ENCODE peak calls at places on chromosomes 16 and 17, in six cellular contexts. One of them, this sample, is unnamed.

GRCh38 chr16:2468725-2469398 is 2.2 kb upstream of the NTN3 start:
- DNase-seq in right atrium auricular region: no peak
- DNase-seq in cardiac muscle cell: no peak
- DNase-seq in CD8-positive, alpha-beta T cell: peak
- DNase-seq in ovary: peak
- DNase-seq in GM23338: peak
- DNase-seq in this sample: no peak

GRCh38 chr16:10965440-10966039 is 21.2 kb downstream of the CLEC16A start:
- DNase-seq in right atrium auricular region: no peak
- DNase-seq in cardiac muscle cell: no peak
- DNase-seq in CD8-positive, alpha-beta T cell: no peak
- DNase-seq in ovary: no peak
- DNase-seq in GM23338: no peak
- DNase-seq in this sample: no peak

GRCh38 chr16:28087675-28088285 is 24.3 kb upstream of the GSG1L start:
- DNase-seq in right atrium auricular region: no peak
- DNase-seq in cardiac muscle cell: no peak
- DNase-seq in CD8-positive, alpha-beta T cell: no peak
- DNase-seq in ovary: no peak
- DNase-seq in GM23338: peak
- DNase-seq in this sample: no peak

GRCh38 chr17:81135503-81136283 is 29.6 kb upstream of the PVALEF start:
- DNase-seq in right atrium auricular region: no peak
- DNase-seq in cardiac muscle cell: no peak
- DNase-seq in CD8-positive, alpha-beta T cell: no peak
- DNase-seq in ovary: no peak
- DNase-seq in GM23338: no peak
- DNase-seq in this sample: peak

GRCh38 chr17:16935241-16935663 is 36.7 kb downstream of the TNFRSF13B start:
- DNase-seq in right atrium auricular region: no peak
- DNase-seq in cardiac muscle cell: no peak
- DNase-seq in CD8-positive, alpha-beta T cell: no peak
- DNase-seq in ovary: no peak
- DNase-seq in GM23338: no peak
- DNase-seq in this sample: no peak

GRCh38 chr16:82834156-82834758 is 207.5 kb downstream of the CDH13 start:
- DNase-seq in right atrium auricular region: no peak
- DNase-seq in cardiac muscle cell: no peak
- DNase-seq in CD8-positive, alpha-beta T cell: no peak
- DNase-seq in ovary: no peak
- DNase-seq in GM23338: peak
- DNase-seq in this sample: no peak

GRCh38 chr16:56277040-56277439 is 85.8 kb downstream of the GNAO1 start:
- DNase-seq in right atrium auricular region: no peak
- DNase-seq in cardiac muscle cell: peak
- DNase-seq in CD8-positive, alpha-beta T cell: no peak
- DNase-seq in ovary: no peak
- DNase-seq in GM23338: peak
- DNase-seq in this sample: no peak

GRCh38 chr17:79837888-79838540 is 1.2 kb downstream of the CBX4 start:
- DNase-seq in right atrium auricular region: no peak
- DNase-seq in cardiac muscle cell: no peak
- DNase-seq in CD8-positive, alpha-beta T cell: peak
- DNase-seq in ovary: peak
- DNase-seq in GM23338: no peak
- DNase-seq in this sample: no peak

GRCh38 chr17:17495448-17496188 is 577 bp downstream of the RASD1 start:
- DNase-seq in right atrium auricular region: peak
- DNase-seq in cardiac muscle cell: peak
- DNase-seq in CD8-positive, alpha-beta T cell: peak
- DNase-seq in ovary: no peak
- DNase-seq in GM23338: peak
- DNase-seq in this sample: no peak

GRCh38 chr17:30363715-30364202 is 15.0 kb upstream of the CPD start:
- DNase-seq in right atrium auricular region: no peak
- DNase-seq in cardiac muscle cell: no peak
- DNase-seq in CD8-positive, alpha-beta T cell: peak
- DNase-seq in ovary: no peak
- DNase-seq in GM23338: no peak
- DNase-seq in this sample: no peak

GRCh38 chr17:14373587-14374259 is 72.8 kb downstream of the HS3ST3B1 start:
- DNase-seq in right atrium auricular region: no peak
- DNase-seq in cardiac muscle cell: no peak
- DNase-seq in CD8-positive, alpha-beta T cell: no peak
- DNase-seq in ovary: no peak
- DNase-seq in GM23338: no peak
- DNase-seq in this sample: no peak

GRCh38 chr16:55239723-55240122 is 84.3 kb upstream of the IRX6 start:
- DNase-seq in right atrium auricular region: no peak
- DNase-seq in cardiac muscle cell: no peak
- DNase-seq in CD8-positive, alpha-beta T cell: no peak
- DNase-seq in ovary: no peak
- DNase-seq in GM23338: no peak
- DNase-seq in this sample: no peak

GRCh38 chr17:17179371-17179827 is 26.7 kb downstream of the PLD6 start:
- DNase-seq in right atrium auricular region: no peak
- DNase-seq in cardiac muscle cell: no peak
- DNase-seq in CD8-positive, alpha-beta T cell: no peak
- DNase-seq in ovary: no peak
- DNase-seq in GM23338: no peak
- DNase-seq in this sample: no peak

GRCh38 chr16:66905633-66906539 is 12.8 kb downstream of the CDH16 start:
- DNase-seq in right atrium auricular region: no peak
- DNase-seq in cardiac muscle cell: peak
- DNase-seq in CD8-positive, alpha-beta T cell: peak
- DNase-seq in ovary: peak
- DNase-seq in GM23338: peak
- DNase-seq in this sample: no peak

GRCh38 chr17:15231851-15232516 is 33.1 kb downstream of the PMP22 start:
- DNase-seq in right atrium auricular region: no peak
- DNase-seq in cardiac muscle cell: peak
- DNase-seq in CD8-positive, alpha-beta T cell: no peak
- DNase-seq in ovary: no peak
- DNase-seq in GM23338: no peak
- DNase-seq in this sample: peak

GRCh38 chr16:87570938-87571867 is 31.1 kb upstream of the JPH3 start:
- DNase-seq in right atrium auricular region: peak
- DNase-seq in cardiac muscle cell: peak
- DNase-seq in CD8-positive, alpha-beta T cell: no peak
- DNase-seq in ovary: peak
- DNase-seq in GM23338: peak
- DNase-seq in this sample: no peak

GRCh38 chr17:68255731-68256538 is 8.1 kb downstream of the AMZ2 start:
- DNase-seq in right atrium auricular region: no peak
- DNase-seq in cardiac muscle cell: no peak
- DNase-seq in CD8-positive, alpha-beta T cell: peak
- DNase-seq in ovary: no peak
- DNase-seq in GM23338: no peak
- DNase-seq in this sample: no peak

GRCh38 chr17:5364156-5364555 is 55.3 kb downstream of the NUP88 start:
- DNase-seq in right atrium auricular region: no peak
- DNase-seq in cardiac muscle cell: no peak
- DNase-seq in CD8-positive, alpha-beta T cell: no peak
- DNase-seq in ovary: no peak
- DNase-seq in GM23338: no peak
- DNase-seq in this sample: no peak

GRCh38 chr16:67537270-67537635 is 8.6 kb downstream of the RIPOR1 start:
- DNase-seq in right atrium auricular region: no peak
- DNase-seq in cardiac muscle cell: peak
- DNase-seq in CD8-positive, alpha-beta T cell: peak
- DNase-seq in ovary: peak
- DNase-seq in GM23338: peak
- DNase-seq in this sample: peak

GRCh38 chr17:76246080-76247066 is 6.1 kb upstream of the RNF157 start:
- DNase-seq in right atrium auricular region: no peak
- DNase-seq in cardiac muscle cell: peak
- DNase-seq in CD8-positive, alpha-beta T cell: peak
- DNase-seq in ovary: no peak
- DNase-seq in GM23338: no peak
- DNase-seq in this sample: no peak

GRCh38 chr16:75559564-75560372 is 3.7 kb upstream of the TMEM231 start:
- DNase-seq in right atrium auricular region: no peak
- DNase-seq in cardiac muscle cell: peak
- DNase-seq in CD8-positive, alpha-beta T cell: no peak
- DNase-seq in ovary: no peak
- DNase-seq in GM23338: peak
- DNase-seq in this sample: no peak

GRCh38 chr17:57544834-57545463 is 200.2 kb downstream of the CCDC182 start:
- DNase-seq in right atrium auricular region: no peak
- DNase-seq in cardiac muscle cell: no peak
- DNase-seq in CD8-positive, alpha-beta T cell: no peak
- DNase-seq in ovary: no peak
- DNase-seq in GM23338: no peak
- DNase-seq in this sample: no peak

GRCh38 chr16:79008869-79009179 is 591.7 kb downstream of the MAF start:
- DNase-seq in right atrium auricular region: no peak
- DNase-seq in cardiac muscle cell: no peak
- DNase-seq in CD8-positive, alpha-beta T cell: no peak
- DNase-seq in ovary: no peak
- DNase-seq in GM23338: no peak
- DNase-seq in this sample: no peak

GRCh38 chr17:74770498-74771318 is 5.4 kb downstream of the NAT9 start:
- DNase-seq in right atrium auricular region: peak
- DNase-seq in cardiac muscle cell: peak
- DNase-seq in CD8-positive, alpha-beta T cell: peak
- DNase-seq in ovary: peak
- DNase-seq in GM23338: peak
- DNase-seq in this sample: peak

GRCh38 chr16:69040144-69040909 is 65.1 kb upstream of the HAS3 start:
- DNase-seq in right atrium auricular region: no peak
- DNase-seq in cardiac muscle cell: no peak
- DNase-seq in CD8-positive, alpha-beta T cell: no peak
- DNase-seq in ovary: no peak
- DNase-seq in GM23338: no peak
- DNase-seq in this sample: no peak

GRCh38 chr17:14245002-14245401 is 8.3 kb upstream of the CDRT15 start:
- DNase-seq in right atrium auricular region: no peak
- DNase-seq in cardiac muscle cell: no peak
- DNase-seq in CD8-positive, alpha-beta T cell: no peak
- DNase-seq in ovary: no peak
- DNase-seq in GM23338: peak
- DNase-seq in this sample: no peak

GRCh38 chr17:63934391-63935112 is 2.4 kb upstream of the CD79B start:
- DNase-seq in right atrium auricular region: no peak
- DNase-seq in cardiac muscle cell: no peak
- DNase-seq in CD8-positive, alpha-beta T cell: no peak
- DNase-seq in ovary: no peak
- DNase-seq in GM23338: no peak
- DNase-seq in this sample: no peak
- H3K27ac ChIP-seq in right atrium auricular region: no peak
- H3K27ac ChIP-seq in cardiac muscle cell: no peak
- H3K27ac ChIP-seq in CD8-positive, alpha-beta T cell: no peak
- H3K27ac ChIP-seq in ovary: no peak
- H3K27ac ChIP-seq in GM23338: no peak
- H3K27ac ChIP-seq in this sample: no peak

DNA sequence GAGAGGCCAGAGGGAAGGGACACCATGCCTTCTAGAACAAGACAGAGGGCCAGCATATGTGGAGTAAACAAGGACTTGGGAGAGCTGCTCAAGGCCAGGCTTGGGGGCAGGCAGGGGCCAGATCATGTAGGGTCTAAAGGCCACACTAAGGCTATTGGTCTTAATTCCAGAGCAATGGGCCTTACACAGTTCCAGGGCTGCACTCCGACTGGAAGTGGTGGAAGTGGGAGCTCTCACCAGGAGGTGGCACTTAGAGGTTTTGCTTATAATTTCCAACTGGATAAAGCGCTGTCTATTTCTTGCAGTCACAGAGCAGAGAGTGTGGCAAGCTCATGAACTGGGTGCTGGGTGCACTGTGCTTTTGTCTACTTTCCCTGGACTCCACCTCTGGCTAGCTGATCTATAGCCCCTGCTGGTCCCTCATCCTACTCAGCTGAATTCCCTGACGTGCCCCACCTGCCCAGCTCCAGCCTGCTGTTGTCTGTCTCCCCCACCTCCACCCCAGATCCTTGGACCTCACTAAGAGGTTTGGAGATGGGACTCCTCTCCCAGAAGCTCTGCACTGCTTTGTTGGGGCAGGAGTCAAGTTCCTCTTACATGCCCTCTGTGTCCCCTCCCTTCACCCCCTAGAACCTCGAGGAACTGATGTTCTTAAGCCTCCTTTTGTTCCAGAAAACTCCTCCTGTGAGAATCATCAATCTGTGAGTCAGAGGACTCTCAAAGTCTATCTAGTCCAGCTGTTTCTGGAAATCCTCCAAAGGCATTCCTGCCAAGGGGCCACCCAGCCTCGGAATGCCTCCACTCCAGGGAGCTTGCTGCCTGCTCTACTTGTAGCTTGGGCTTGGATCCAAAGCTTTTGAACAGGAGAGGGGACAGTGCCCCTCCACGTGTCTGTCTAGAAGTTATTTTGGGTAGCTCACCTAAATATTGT is 48.1 kb upstream of the KSR1 start:
- DNase-seq in right atrium auricular region: no peak
- DNase-seq in cardiac muscle cell: peak
- DNase-seq in CD8-positive, alpha-beta T cell: no peak
- DNase-seq in ovary: no peak
- DNase-seq in GM23338: no peak
- DNase-seq in this sample: no peak
- H3K27ac ChIP-seq in right atrium auricular region: no peak
- H3K27ac ChIP-seq in cardiac muscle cell: no peak
- H3K27ac ChIP-seq in CD8-positive, alpha-beta T cell: no peak
- H3K27ac ChIP-seq in ovary: no peak
- H3K27ac ChIP-seq in GM23338: no peak
- H3K27ac ChIP-seq in this sample: no peak

GRCh38 chr17:45312477-45313418 is 4.1 kb downstream of the MAP3K14 start:
- DNase-seq in right atrium auricular region: no peak
- DNase-seq in cardiac muscle cell: no peak
- DNase-seq in CD8-positive, alpha-beta T cell: no peak
- DNase-seq in ovary: no peak
- DNase-seq in GM23338: no peak
- DNase-seq in this sample: no peak

GRCh38 chr17:45314761-45315549 is 1.9 kb downstream of the MAP3K14 start:
- DNase-seq in right atrium auricular region: no peak
- DNase-seq in cardiac muscle cell: no peak
- DNase-seq in CD8-positive, alpha-beta T cell: no peak
- DNase-seq in ovary: no peak
- DNase-seq in GM23338: no peak
- DNase-seq in this sample: no peak

GRCh38 chr17:45311762-45312476 is 4.9 kb downstream of the MAP3K14 start:
- DNase-seq in right atrium auricular region: no peak
- DNase-seq in cardiac muscle cell: peak
- DNase-seq in CD8-positive, alpha-beta T cell: peak
- DNase-seq in ovary: no peak
- DNase-seq in GM23338: no peak
- DNase-seq in this sample: no peak

GRCh38 chr17:45313927-45314760 is 2.7 kb downstream of the MAP3K14 start:
- DNase-seq in right atrium auricular region: no peak
- DNase-seq in cardiac muscle cell: no peak
- DNase-seq in CD8-positive, alpha-beta T cell: no peak
- DNase-seq in ovary: no peak
- DNase-seq in GM23338: no peak
- DNase-seq in this sample: no peak

GRCh38 chr17:45313419-45313771 is 3.4 kb downstream of the MAP3K14 start:
- DNase-seq in right atrium auricular region: no peak
- DNase-seq in cardiac muscle cell: no peak
- DNase-seq in CD8-positive, alpha-beta T cell: no peak
- DNase-seq in ovary: no peak
- DNase-seq in GM23338: no peak
- DNase-seq in this sample: no peak
- H3K27ac ChIP-seq in right atrium auricular region: peak
- H3K27ac ChIP-seq in cardiac muscle cell: no peak
- H3K27ac ChIP-seq in CD8-positive, alpha-beta T cell: peak
- H3K27ac ChIP-seq in ovary: no peak
- H3K27ac ChIP-seq in GM23338: no peak
- H3K27ac ChIP-seq in this sample: no peak

GRCh38 chr17:39919087-39919683 is 750 bp upstream of the GSDMB start:
- DNase-seq in right atrium auricular region: no peak
- DNase-seq in cardiac muscle cell: no peak
- DNase-seq in CD8-positive, alpha-beta T cell: no peak
- DNase-seq in ovary: no peak
- DNase-seq in GM23338: no peak
- DNase-seq in this sample: no peak
- H3K27ac ChIP-seq in right atrium auricular region: no peak
- H3K27ac ChIP-seq in cardiac muscle cell: no peak
- H3K27ac ChIP-seq in CD8-positive, alpha-beta T cell: no peak
- H3K27ac ChIP-seq in ovary: no peak
- H3K27ac ChIP-seq in GM23338: no peak
- H3K27ac ChIP-seq in this sample: no peak

This sample was measured in caudate nucleus.